ENCODE peak calls at places on chromosome 21, in ten cellular contexts. E is endothelial cell of umbilical vein, U is HCT116, J is suprapubic skin, V is A549, P is ovary, I is tibial nerve, R is right lobe of liver, T is uterus, A is Peyer's patch. W is an unnamed sample.

GRCh38 chr21:37339527-37339889 is 27.1 kb upstream of the DYRK1A start:
- DNase-seq in E (no peak), U (no peak), J (no peak), V (no peak), P (no peak), I (no peak), R (no peak), T (no peak), A (no peak), W (no peak)

GRCh38 chr21:35257413-35257812 is 208.3 kb upstream of the RUNX1 start:
- DNase-seq in E (peak; percentile 97), U (peak; percentile 68), J (no peak), V (peak; percentile 13), P (peak; percentile 27), I (peak; percentile 51), R (no peak), T (peak; percentile 32), A (no peak), W (peak; percentile 90)

GRCh38 chr21:33760641-33761103 is 118.4 kb downstream of the ITSN1 start:
- DNase-seq in E (peak; percentile 68), U (no peak), J (no peak), V (no peak), P (no peak), I (no peak), R (no peak), T (no peak), A (no peak), W (no peak)

GRCh38 chr21:31564439-31564838 is 95.1 kb upstream of the SOD1 start:
- DNase-seq in E (no peak), U (no peak), J (no peak), V (no peak), P (no peak), I (no peak), R (no peak), T (no peak), A (no peak), W (no peak)

GRCh38 chr21:15204887-15205286 is 140.1 kb upstream of the NRIP1 start:
- DNase-seq in E (no peak), U (no peak), J (no peak), V (no peak), P (no peak), I (no peak), R (no peak), T (no peak), A (no peak), W (no peak)

GRCh38 chr21:38850277-38850951 is 44.7 kb downstream of the ETS2 start:
- DNase-seq in E (no peak), U (no peak), J (no peak), V (no peak), P (no peak), I (no peak), R (no peak), T (no peak), A (no peak), W (no peak)

GRCh38 chr21:24367936-24368335 is 1239.3 kb downstream of the MRPL39 start:
- DNase-seq in E (no peak), U (no peak), J (no peak), V (no peak), P (no peak), I (no peak), R (no peak), T (no peak), A (no peak), W (no peak)

GRCh38 chr21:34808569-34809204 is 139.9 kb downstream of the CLIC6 start:
- DNase-seq in E (peak; percentile 27), U (no peak), J (no peak), V (no peak), P (no peak), I (no peak), R (no peak), T (no peak), A (no peak), W (peak; percentile 79)

GRCh38 chr21:16792155-16792554 is 720.7 kb upstream of the CXADR start:
- DNase-seq in E (no peak), U (no peak), J (no peak), V (no peak), P (no peak), I (no peak), R (no peak), T (no peak), A (no peak), W (no peak)

GRCh38 chr21:14308234-14308633 is 74.7 kb downstream of the HSPA13 start:
- DNase-seq in E (no peak), U (no peak), J (no peak), V (no peak), P (no peak), I (no peak), R (no peak), T (no peak), A (no peak), W (no peak)

GRCh38 chr21:16330340-16331319 is 600.8 kb downstream of the USP25 start:
- DNase-seq in E (peak; percentile 87), U (peak; percentile 4), J (no peak), V (peak; percentile 1), P (no peak), I (peak; percentile 88), R (no peak), T (peak; percentile 62), A (no peak), W (no peak)

GRCh38 chr21:28310711-28311110 is 682.0 kb downstream of the LTN1 start:
- DNase-seq in E (no peak), U (no peak), J (no peak), V (no peak), P (no peak), I (no peak), R (no peak), T (no peak), A (no peak), W (no peak)

GRCh38 chr21:25734654-25735220 is at the start of the genes ATP5PF and GABPA:
- DNase-seq in E (peak; percentile 98), U (peak; percentile 97), J (peak; percentile 98), V (peak; percentile 53), P (peak; percentile 96), I (peak; percentile 95), R (peak; percentile 98), T (peak; percentile 97), A (peak; percentile 98), W (peak; percentile 99)

GRCh38 chr21:25732091-25732760 is 2.5 kb downstream of the ATP5PF start:
- DNase-seq in E (no peak), U (no peak), J (no peak), V (no peak), P (no peak), I (no peak), R (no peak), T (no peak), A (no peak), W (no peak)

GRCh38 chr21:25735221-25735894 is 586 bp downstream of the GABPA start:
- DNase-seq in E (peak; percentile 79), U (peak; percentile 39), J (peak; percentile 96), V (peak; percentile 33), P (peak; percentile 91), I (peak; percentile 88), R (peak; percentile 94), T (peak; percentile 93), A (peak; percentile 94), W (peak; percentile 92)

GRCh38 chr21:25733859-25734653 is 648 bp downstream of the ATP5PF start:
- DNase-seq in E (peak; percentile 49), U (no peak), J (no peak), V (no peak), P (no peak), I (no peak), R (no peak), T (no peak), A (no peak), W (no peak)

DNA sequence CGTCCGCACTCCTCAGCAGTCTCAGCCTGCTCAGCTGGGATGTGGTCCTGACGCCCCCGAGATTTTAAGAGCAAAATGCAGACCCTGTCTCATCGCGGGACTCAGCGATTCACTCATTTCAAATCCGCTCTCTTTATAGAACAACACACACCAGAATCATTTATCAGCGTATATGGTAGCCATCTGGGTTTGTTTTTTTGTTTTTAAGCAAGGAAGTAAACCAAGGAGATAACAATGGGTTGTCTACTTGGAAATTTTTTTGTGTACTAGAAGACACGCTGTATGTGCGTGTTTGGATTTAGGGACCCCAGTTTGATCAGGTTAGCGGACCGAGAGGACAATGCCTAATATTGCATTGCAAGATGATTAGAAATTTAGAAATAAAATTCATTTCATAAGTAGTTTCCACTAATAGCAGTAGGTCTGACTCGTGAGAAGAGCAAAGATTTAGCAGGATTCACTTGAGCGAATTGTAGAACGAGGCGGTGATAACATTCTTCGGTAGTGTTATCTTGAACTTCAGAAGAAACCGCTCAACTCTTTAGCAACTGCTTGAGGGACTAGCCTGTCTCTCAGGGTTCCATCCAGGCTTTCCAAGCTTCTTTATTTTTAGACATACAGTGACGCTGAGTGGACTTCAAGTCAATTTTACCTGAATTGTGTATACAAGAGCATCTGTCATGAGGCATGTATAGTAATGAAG is 1.3 kb downstream of the GABPA start:
- DNase-seq in E (peak; percentile 73), U (no peak), J (no peak), V (no peak), P (no peak), I (no peak), R (no peak), T (no peak), A (no peak), W (no peak)
- TF ChIP-seq POLR2A in E (peak; percentile 73), U (no peak), J (no peak), V (no peak), P (no peak), I (no peak), R (no peak), T (no peak), A (no peak), W (no peak)

DNA sequence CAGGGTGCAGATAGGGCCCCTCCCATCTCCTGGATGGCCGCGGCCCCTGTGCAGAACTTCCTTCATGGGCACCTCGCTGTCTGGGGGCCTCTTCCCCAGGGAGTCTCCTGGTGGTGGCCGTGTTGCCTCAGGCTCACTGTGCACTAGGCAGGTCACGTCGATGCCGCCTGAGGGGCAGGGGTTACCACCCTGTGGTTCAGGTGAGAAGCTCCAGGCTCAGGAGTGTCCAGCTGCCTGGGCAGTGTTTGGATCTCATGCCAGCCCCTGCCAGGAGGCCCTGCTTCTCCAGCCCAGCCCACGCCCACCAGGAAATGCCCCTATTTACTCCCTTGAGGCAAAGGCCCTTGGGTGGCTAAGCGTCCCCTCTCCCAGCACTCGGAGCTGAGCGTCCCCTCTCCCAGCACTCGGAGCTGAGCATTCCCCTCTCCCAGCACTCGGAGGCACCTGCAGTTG is 2.1 kb downstream of the ITGB2 start:
- DNase-seq in E (no peak), U (no peak), J (no peak), V (no peak), P (no peak), I (no peak), R (peak; percentile 58), T (no peak), A (no peak), W (no peak)
- H3K4me3 ChIP-seq in E (no peak overlapping the region), U (no peak overlapping the region), J (no peak overlapping the region), V (no peak overlapping the region), P (no peak overlapping the region), I (peak overlapping the region; percentile 6), R (no peak overlapping the region), T (no peak overlapping the region), A (peak overlapping the region; percentile 57), W (no peak overlapping the region)

GRCh38 chr21:46317710-46318463 is 5.8 kb downstream of the C21orf58 start:
- DNase-seq in E (no peak), U (no peak), J (no peak), V (no peak), P (no peak), I (no peak), R (no peak), T (no peak), A (peak; percentile 69), W (no peak)
- TF ChIP-seq POLR2A in E (no peak), U (no peak), J (no peak), V (no peak), P (no peak), I (no peak), R (no peak), T (no peak), A (no peak), W (no peak)

GRCh38 chr21:41653243-41653943 is 113.5 kb downstream of the RIPK4 start:
- DNase-seq in E (no peak), U (no peak), J (peak; percentile 43), V (no peak), P (no peak), I (no peak), R (no peak), T (no peak), A (peak; percentile 19), W (peak; percentile 77)
- H3K4me3 ChIP-seq in E (no peak overlapping the region), U (no peak overlapping the region), J (no peak overlapping the region), V (no peak overlapping the region), P (no peak overlapping the region), I (no peak overlapping the region), R (no peak overlapping the region), T (no peak overlapping the region), A (no peak overlapping the region), W (no peak overlapping the region)